ENCODE peak calls at places on chromosomes 16 and 17, in nine cellular contexts. D is dorsolateral prefrontal cortex; U is KBM-7; F is body of pancreas; S is NCI-H524; T is ovary; Y is HCEC 1CT; Z is naive thymus-derived CD8-positive, alpha-beta T cell; W is stimulated activated CD4-positive, alpha-beta T cell treated with anti-CD3 and anti-CD28 coated beads, Interleukin-4, amount 100 ng/mL, for 1 hour. E is an unnamed sample.

GRCh38 chr17:63848834-63849689 is 6.6 kb upstream of the SMARCD2 start:
- DNase-seq in Z (peak; percentile 92), D (peak; percentile 91), Y (no peak), U (no peak), T (peak; percentile 93), F (peak; percentile 96), W (peak; percentile 97), S (peak; percentile 84), E (peak; percentile 94)

GRCh38 chr17:81514735-81515529 is 2.3 kb upstream of the ACTG1 start:
- DNase-seq in T (peak; percentile 84), Y (peak; percentile 89), W (peak; percentile 73), D (peak; percentile 49), F (peak; percentile 78), S (peak; percentile 70), U (peak; percentile 83), Z (peak; percentile 20), E (no peak)

GRCh38 chr17:72661093-72661944 is 431.2 kb downstream of the SLC39A11 start:
- DNase-seq in U (no peak), S (no peak), F (peak; percentile 36), D (no peak), Y (no peak), W (no peak), T (no peak), Z (no peak), E (no peak)

GRCh38 chr17:16470302-16470701 is 21.7 kb downstream of the LRRC75A start:
- DNase-seq in Y (no peak), U (no peak), W (no peak), Z (no peak), D (no peak), T (no peak), F (no peak), S (no peak), E (no peak)

GRCh38 chr16:67202426-67202825 is 3.5 kb downstream of the ELMO3 start:
- DNase-seq in Z (no peak), Y (no peak), S (no peak), U (no peak), T (no peak), W (no peak), D (no peak), F (no peak), E (no peak)

GRCh38 chr17:67440311-67441051 is 63.4 kb downstream of the PITPNC1 start:
- DNase-seq in S (no peak), U (no peak), T (no peak), W (no peak), Z (no peak), D (no peak), Y (peak; percentile 11), F (no peak), E (no peak)

GRCh38 chr17:82019208-82019727 is 3.4 kb downstream of the CENPX start:
- DNase-seq in W (no peak), Y (no peak), U (no peak), Z (no peak), D (no peak), F (no peak), S (no peak), T (no peak), E (no peak)

GRCh38 chr16:49844399-49844798 is 11.5 kb downstream of the ZNF423 start:
- DNase-seq in W (no peak), Y (no peak), F (no peak), D (no peak), S (no peak), T (no peak), U (no peak), Z (no peak), E (no peak)

GRCh38 chr16:88886915-88887521 is 20.6 kb upstream of the PABPN1L start:
- DNase-seq in Z (no peak), F (peak; percentile 44), T (peak; percentile 60), W (no peak), U (no peak), Y (peak; percentile 5), S (peak; percentile 99), D (no peak), E (no peak)

GRCh38 chr16:85425061-85425662 is 188.0 kb upstream of the GSE1 start:
- DNase-seq in D (no peak), F (peak; percentile 10), U (no peak), T (peak; percentile 13), Y (no peak), Z (no peak), S (peak; percentile 70), W (no peak), E (no peak)

GRCh38 chr17:76193616-76194015 is 46.7 kb downstream of the RNF157 start:
- DNase-seq in W (no peak), S (no peak), Z (no peak), T (no peak), Y (no peak), D (no peak), F (no peak), U (no peak), E (no peak)

GRCh38 chr17:67276075-67276474 is 31.1 kb upstream of the HELZ start:
- DNase-seq in T (no peak), S (peak; percentile 60), D (no peak), Z (no peak), Y (no peak), F (no peak), W (no peak), U (no peak), E (no peak)

GRCh38 chr17:64148699-64149098 is 18.8 kb upstream of the ERN1 start:
- DNase-seq in D (peak; percentile 48), F (peak; percentile 11), S (peak; percentile 82), T (no peak), U (peak; percentile 35), W (no peak), Z (no peak), Y (no peak), E (no peak)

GRCh38 chr16:83704656-83705055 is 103.1 kb upstream of the HSBP1 start:
- DNase-seq in Y (peak; percentile 52), Z (no peak), D (no peak), U (no peak), T (no peak), S (no peak), W (no peak), F (no peak), E (no peak)

GRCh38 chr16:9898121-9898520 is 284.1 kb downstream of the GRIN2A start:
- DNase-seq in D (no peak), Y (no peak), W (no peak), F (no peak), Z (no peak), T (no peak), U (no peak), S (no peak), E (no peak)

GRCh38 chr17:39097159-39097519 is 54.3 kb downstream of the PLXDC1 start:
- DNase-seq in S (peak; percentile 87), T (no peak), D (no peak), Y (no peak), U (no peak), W (no peak), F (no peak), Z (no peak), E (no peak)

GRCh38 chr16:11020388-11020787 is 76.0 kb downstream of the CLEC16A start:
- DNase-seq in T (no peak), D (no peak), S (no peak), Y (no peak), W (no peak), Z (no peak), F (no peak), U (no peak), E (no peak)

GRCh38 chr16:88869673-88869980 is 3.2 kb upstream of the PABPN1L start:
- DNase-seq in F (no peak), T (no peak), S (no peak), U (no peak), Y (no peak), W (no peak), Z (no peak), D (no peak), E (no peak)

GRCh38 chr17:79980246-79981043 is 55.2 kb downstream of the TBC1D16 start:
- DNase-seq in Y (no peak), T (no peak), S (no peak), Z (no peak), W (no peak), F (peak; percentile 8), D (no peak), U (no peak), E (no peak)

GRCh38 chr17:14019186-14019956 is 49.9 kb upstream of the COX10 start:
- DNase-seq in W (no peak), Y (peak; percentile 24), F (no peak), Z (no peak), S (no peak), T (no peak), D (no peak), U (peak; percentile 11), E (no peak)

GRCh38 chr16:24504467-24505345 is 34.7 kb upstream of the RBBP6 start:
- DNase-seq in U (peak; percentile 79), S (peak; percentile 78), T (peak; percentile 29), Z (peak; percentile 38), Y (peak; percentile 61), D (peak; percentile 36), W (peak; percentile 35), F (peak; percentile 53), E (no peak)

GRCh38 chr17:1920948-1921351 is 91.1 kb downstream of the RPA1 start:
- DNase-seq in Z (no peak), F (no peak), Y (no peak), U (no peak), W (no peak), D (peak; percentile 75), T (no peak), S (no peak), E (no peak)

GRCh38 chr17:7045492-7046126 is 1.7 kb upstream of the SLC16A11 start:
- DNase-seq in D (no peak), Y (peak; percentile 59), S (peak; percentile 36), W (no peak), T (peak; percentile 53), Z (peak; percentile 65), F (peak; percentile 65), U (peak; percentile 76), E (no peak)

GRCh38 chr17:59668816-59669215 is 38.4 kb downstream of the PTRH2 start:
- DNase-seq in T (no peak), Y (peak; percentile 97), S (no peak), D (no peak), F (no peak), Z (no peak), U (peak; percentile 67), W (no peak), E (no peak)

GRCh38 chr16:47247691-47248090 is 103.9 kb upstream of the NETO2 start:
- DNase-seq in T (no peak), Z (no peak), W (no peak), F (no peak), U (no peak), S (no peak), Y (no peak), D (no peak), E (no peak)

GRCh38 chr16:54412777-54413455 is 126.3 kb upstream of the IRX3 start:
- DNase-seq in U (no peak), Z (no peak), T (no peak), W (no peak), S (no peak), D (no peak), Y (no peak), F (no peak), E (no peak)

GRCh38 chr16:86510465-86511261 is at the start of gene FOXF1:
- DNase-seq in F (no peak), T (no peak), W (no peak), Z (no peak), S (peak; percentile 37), D (no peak), U (no peak), Y (peak; percentile 83), E (no peak)

GRCh38 chr17:79955961-79956735 is 79.5 kb downstream of the TBC1D16 start:
- DNase-seq in W (no peak), D (no peak), U (no peak), F (peak; percentile 8), Z (no peak), Y (no peak), T (no peak), S (no peak), E (no peak)

GRCh38 chr17:18028684-18029540 is 10.1 kb downstream of the ATPAF2 start:
- DNase-seq in W (no peak), Y (no peak), D (no peak), T (no peak), S (peak; percentile 90), Z (no peak), F (no peak), U (no peak), E (no peak)

GRCh38 chr16:20904507-20905079 is 4.0 kb downstream of the LYRM1 start:
- DNase-seq in D (no peak), F (no peak), Y (peak; percentile 80), T (no peak), W (peak; percentile 4), S (no peak), U (peak; percentile 99), Z (peak; percentile 10), E (no peak)

GRCh38 chr17:5184284-5184683 is 7.4 kb downstream of the ZNF594 start:
- DNase-seq in S (no peak), F (no peak), Y (no peak), U (no peak), Z (no peak), T (no peak), D (no peak), W (no peak), E (no peak)